ENCODE peak calls at places on chromosomes 4 and X, in six cellular contexts. One of them, this sample, is unnamed.

GRCh38 chr4:82491251-82491960 is 61.0 kb downstream of the ENOPH1 start:
- DNase-seq in HCT116: no peak
- DNase-seq in A549: no peak
- DNase-seq in SK-N-SH: no peak
- DNase-seq in GM12878: no peak
- DNase-seq in K562: no peak
- DNase-seq in this sample: no peak

GRCh38 chrX:151966236-151966635 is 8.2 kb downstream of the GABRE start:
- DNase-seq in HCT116: no peak
- DNase-seq in A549: no peak
- DNase-seq in SK-N-SH: no peak
- DNase-seq in GM12878: no peak
- DNase-seq in K562: no peak
- DNase-seq in this sample: no peak

GRCh38 chr4:40149960-40150385 is 46.9 kb upstream of the RHOH start:
- DNase-seq in HCT116: peak
- DNase-seq in A549: peak
- DNase-seq in SK-N-SH: peak
- DNase-seq in GM12878: peak
- DNase-seq in K562: peak
- DNase-seq in this sample: peak

GRCh38 chr4:128635939-128636551 is 173.5 kb upstream of the JADE1 start:
- DNase-seq in HCT116: no peak
- DNase-seq in A549: no peak
- DNase-seq in SK-N-SH: no peak
- DNase-seq in GM12878: no peak
- DNase-seq in K562: no peak
- DNase-seq in this sample: no peak

GRCh38 chrX:45191820-45192409 is 8.8 kb downstream of the DIPK2B start:
- DNase-seq in HCT116: no peak
- DNase-seq in A549: no peak
- DNase-seq in SK-N-SH: no peak
- DNase-seq in GM12878: no peak
- DNase-seq in K562: no peak
- DNase-seq in this sample: no peak

GRCh38 chr4:85836588-85836987 is 361.6 kb downstream of the ARHGAP24 start:
- DNase-seq in HCT116: no peak
- DNase-seq in A549: no peak
- DNase-seq in SK-N-SH: no peak
- DNase-seq in GM12878: no peak
- DNase-seq in K562: no peak
- DNase-seq in this sample: no peak

GRCh38 chr4:128846063-128846462 is 36.6 kb downstream of the JADE1 start:
- DNase-seq in HCT116: no peak
- DNase-seq in A549: no peak
- DNase-seq in SK-N-SH: no peak
- DNase-seq in GM12878: no peak
- DNase-seq in K562: no peak
- DNase-seq in this sample: no peak

GRCh38 chrX:154892263-154892662 is 6.1 kb downstream of the F8A1 start:
- DNase-seq in HCT116: no peak
- DNase-seq in A549: no peak
- DNase-seq in SK-N-SH: peak
- DNase-seq in GM12878: no peak
- DNase-seq in K562: no peak
- DNase-seq in this sample: no peak

GRCh38 chr4:105059337-105059736 is 87.3 kb upstream of the TET2 start:
- DNase-seq in HCT116: no peak
- DNase-seq in A549: no peak
- DNase-seq in SK-N-SH: no peak
- DNase-seq in GM12878: peak
- DNase-seq in K562: no peak
- DNase-seq in this sample: peak

GRCh38 chr4:129446074-129446473 is 350.1 kb downstream of the C4orf33 start:
- DNase-seq in HCT116: peak
- DNase-seq in A549: no peak
- DNase-seq in SK-N-SH: no peak
- DNase-seq in GM12878: no peak
- DNase-seq in K562: no peak
- DNase-seq in this sample: no peak

GRCh38 chr4:5952286-5953002 is 59.6 kb upstream of the CRMP1 start:
- DNase-seq in HCT116: no peak
- DNase-seq in A549: no peak
- DNase-seq in SK-N-SH: no peak
- DNase-seq in GM12878: no peak
- DNase-seq in K562: no peak
- DNase-seq in this sample: no peak

GRCh38 chr4:137819964-137820383 is 287.7 kb upstream of the PCDH18 start:
- DNase-seq in HCT116: peak
- DNase-seq in A549: peak
- DNase-seq in SK-N-SH: peak
- DNase-seq in GM12878: peak
- DNase-seq in K562: peak
- DNase-seq in this sample: peak

GRCh38 chrX:103656623-103657022 is 27.8 kb downstream of the TCEAL1 start:
- DNase-seq in HCT116: peak
- DNase-seq in A549: peak
- DNase-seq in SK-N-SH: no peak
- DNase-seq in GM12878: no peak
- DNase-seq in K562: no peak
- DNase-seq in this sample: no peak

GRCh38 chrX:7147978-7148824 is at the start of gene PUDP:
- DNase-seq in HCT116: peak
- DNase-seq in A549: peak
- DNase-seq in SK-N-SH: peak
- DNase-seq in GM12878: no peak
- DNase-seq in K562: peak
- DNase-seq in this sample: peak

GRCh38 chr4:15656038-15656470 is 897 bp upstream of the FBXL5 start:
- DNase-seq in HCT116: no peak
- DNase-seq in A549: no peak
- DNase-seq in SK-N-SH: no peak
- DNase-seq in GM12878: no peak
- DNase-seq in K562: no peak
- DNase-seq in this sample: no peak
- H3K4me3 ChIP-seq in HCT116: no peak
- H3K4me3 ChIP-seq in A549: peak
- H3K4me3 ChIP-seq in SK-N-SH: no peak
- H3K4me3 ChIP-seq in GM12878: peak
- H3K4me3 ChIP-seq in K562: no peak
- H3K4me3 ChIP-seq in this sample: peak

DNA sequence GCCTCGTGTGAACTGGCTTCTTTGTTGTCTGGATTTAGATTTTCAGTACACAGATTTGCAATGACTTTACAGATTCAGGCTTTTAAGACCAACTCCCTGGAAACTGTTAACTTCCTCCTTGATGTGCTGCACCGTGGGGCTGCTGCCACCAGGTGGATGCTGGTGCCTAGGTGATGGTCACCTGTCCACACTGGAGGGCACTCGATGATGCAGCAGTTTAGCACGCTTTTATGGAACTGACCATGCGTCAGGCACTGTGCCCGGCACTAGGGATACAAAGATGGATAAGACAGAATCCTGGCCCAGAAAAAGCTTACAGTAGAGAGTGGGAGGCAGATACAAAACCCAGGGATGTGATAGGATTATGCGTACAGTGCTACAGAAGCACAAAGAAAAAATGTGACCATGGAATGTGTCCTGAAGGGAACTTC is 180.7 kb downstream of the CEP135 start:
- DNase-seq in HCT116: peak
- DNase-seq in A549: peak
- DNase-seq in SK-N-SH: no peak
- DNase-seq in GM12878: no peak
- DNase-seq in K562: peak
- DNase-seq in this sample: peak
- TF ChIP-seq CTCF in HCT116: peak
- TF ChIP-seq CTCF in A549: no peak
- TF ChIP-seq CTCF in SK-N-SH: peak
- TF ChIP-seq CTCF in GM12878: peak
- TF ChIP-seq CTCF in K562: peak
- TF ChIP-seq CTCF in this sample: peak

DNA sequence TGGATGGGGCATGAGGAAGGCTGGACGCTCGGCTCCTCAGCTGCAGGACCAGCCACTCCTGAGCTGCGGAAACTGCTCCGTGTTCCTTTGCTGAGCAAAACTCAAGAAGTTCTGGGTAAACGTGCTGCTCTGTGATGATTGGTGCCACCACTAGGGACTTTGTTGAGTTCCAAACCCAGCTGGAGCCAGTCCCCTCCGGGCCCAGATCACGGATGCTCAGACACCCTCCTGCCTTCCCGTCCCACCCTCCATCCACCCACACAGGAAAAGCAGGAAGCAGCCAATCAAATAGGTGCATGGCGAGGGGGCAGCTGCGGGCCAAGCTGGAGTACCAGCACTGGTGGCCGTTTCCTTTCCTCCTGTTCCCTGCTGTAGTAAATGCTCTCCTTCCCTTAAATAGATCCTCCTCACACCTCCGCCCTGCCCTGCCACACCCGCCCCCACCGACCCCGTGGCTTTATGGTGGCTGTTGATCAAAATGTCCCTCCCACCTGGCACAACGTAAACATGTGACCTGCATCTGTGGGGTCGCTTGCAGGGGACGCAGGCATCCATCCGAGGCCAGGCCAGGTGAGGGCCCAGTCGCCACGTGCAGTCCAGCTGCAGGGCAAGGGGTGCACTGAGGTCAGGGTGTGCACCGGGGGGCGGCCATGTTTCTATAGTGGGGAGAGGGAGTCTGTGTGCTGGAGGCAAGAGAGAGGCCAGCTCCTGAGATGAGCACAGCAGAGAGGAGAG is 68.2 kb downstream of the ADRA2C start:
- DNase-seq in HCT116: no peak
- DNase-seq in A549: no peak
- DNase-seq in SK-N-SH: no peak
- DNase-seq in GM12878: no peak
- DNase-seq in K562: no peak
- DNase-seq in this sample: no peak
- TF ChIP-seq MAX in HCT116: no peak
- TF ChIP-seq MAX in A549: no peak
- TF ChIP-seq MAX in SK-N-SH: no peak
- TF ChIP-seq MAX in GM12878: no peak
- TF ChIP-seq MAX in K562: no peak
- TF ChIP-seq MAX in this sample: no peak

GRCh38 chr4:147160908-147161513 is 215.3 kb upstream of the TTC29 start:
- DNase-seq in HCT116: peak
- DNase-seq in A549: peak
- DNase-seq in SK-N-SH: peak
- DNase-seq in GM12878: no peak
- DNase-seq in K562: peak
- DNase-seq in this sample: peak

GRCh38 chr4:147163311-147163710 is 217.6 kb upstream of the TTC29 start:
- DNase-seq in HCT116: no peak
- DNase-seq in A549: no peak
- DNase-seq in SK-N-SH: no peak
- DNase-seq in GM12878: no peak
- DNase-seq in K562: no peak
- DNase-seq in this sample: no peak

DNA sequence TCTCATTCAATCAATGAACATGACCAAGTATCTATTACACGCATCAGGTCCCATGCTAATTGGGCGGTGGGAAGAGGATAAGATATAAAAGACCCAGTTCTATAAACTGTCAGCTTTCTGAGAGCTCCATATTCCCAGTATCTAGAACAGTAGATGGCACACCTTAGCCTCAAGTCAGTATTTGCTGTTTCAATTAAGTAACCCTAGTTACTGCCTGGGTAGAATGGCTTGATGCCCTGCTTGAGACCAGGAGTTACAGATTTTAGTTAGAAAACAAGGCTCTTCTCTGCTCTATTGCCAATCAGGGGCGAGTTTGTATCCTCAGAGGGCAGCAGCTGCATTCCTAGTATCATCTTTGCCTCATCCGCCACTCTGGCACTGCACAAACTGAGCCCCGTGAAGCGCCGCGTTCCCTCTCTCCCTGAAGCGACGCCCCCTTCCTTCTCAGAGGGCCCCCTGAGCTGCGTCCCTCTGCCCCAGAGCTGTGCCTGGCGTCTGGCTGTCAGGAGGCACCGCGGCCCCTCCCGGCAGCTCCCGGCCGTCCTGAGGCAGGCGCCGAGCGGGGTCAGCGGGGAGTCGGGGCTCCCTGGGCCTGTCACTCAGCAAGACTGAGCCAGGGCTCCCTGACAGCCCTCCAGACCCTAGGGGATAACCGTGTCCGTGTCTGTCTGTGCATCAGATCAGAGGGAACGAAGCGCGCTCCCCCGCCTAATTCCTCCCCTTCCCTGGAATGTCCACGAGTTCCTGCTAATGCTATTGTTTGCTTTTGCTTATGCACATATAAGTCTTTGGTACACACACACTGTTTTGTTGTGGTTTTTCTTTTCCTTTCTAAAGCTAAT is 212.4 kb upstream of the TTC29 start:
- DNase-seq in HCT116: no peak
- DNase-seq in A549: peak
- DNase-seq in SK-N-SH: peak
- DNase-seq in GM12878: no peak
- DNase-seq in K562: no peak
- DNase-seq in this sample: no peak
- H3K4me3 ChIP-seq in HCT116: no peak
- H3K4me3 ChIP-seq in A549: peak
- H3K4me3 ChIP-seq in SK-N-SH: peak
- H3K4me3 ChIP-seq in GM12878: no peak
- H3K4me3 ChIP-seq in K562: no peak
- H3K4me3 ChIP-seq in this sample: no peak

DNA sequence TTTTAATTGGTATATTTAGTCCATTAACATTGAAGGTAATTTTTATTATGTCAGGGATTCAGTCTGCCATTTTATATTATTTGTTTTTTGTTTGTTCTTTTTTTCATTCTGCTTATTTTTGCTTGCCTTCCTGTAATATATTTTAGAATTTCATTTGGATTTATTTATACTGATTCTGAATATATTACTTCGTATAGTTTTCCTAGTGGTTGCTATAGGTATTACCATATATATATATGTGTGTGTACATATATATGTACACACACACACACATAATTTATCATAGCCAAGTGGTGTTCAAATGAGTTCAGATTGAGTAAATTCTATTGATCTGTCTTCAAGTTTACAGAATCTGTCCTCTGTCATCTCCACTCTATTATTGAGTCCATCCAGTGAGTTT is 11.2 kb downstream of the CITED1 start:
- DNase-seq in HCT116: no peak
- DNase-seq in A549: no peak
- DNase-seq in SK-N-SH: no peak
- DNase-seq in GM12878: no peak
- DNase-seq in K562: no peak
- DNase-seq in this sample: no peak
- TF ChIP-seq CTCF in HCT116: no peak
- TF ChIP-seq CTCF in A549: no peak
- TF ChIP-seq CTCF in SK-N-SH: peak
- TF ChIP-seq CTCF in GM12878: no peak
- TF ChIP-seq CTCF in K562: no peak
- TF ChIP-seq CTCF in this sample: no peak